ENCODE peak calls at places on chromosomes 16 and 17, in five cellular contexts. One of them, this sample, is unnamed.

GRCh38 chr16:23967018-23967417 is 131.2 kb downstream of the PRKCB start:
- DNase-seq in adrenal gland: no peak
- DNase-seq in uterus: no peak
- DNase-seq in H1: no peak
- DNase-seq in tibial artery: no peak
- DNase-seq in this sample: no peak

GRCh38 chr17:34341916-34342315 is 14.4 kb upstream of the CCL13 start:
- DNase-seq in uterus: no peak
- DNase-seq in tibial artery: no peak
- DNase-seq in adrenal gland: no peak
- DNase-seq in H1: no peak
- DNase-seq in this sample: no peak

GRCh38 chr17:20280051-20280450 is 187.3 kb downstream of the LGALS9B start:
- DNase-seq in H1: no peak
- DNase-seq in uterus: no peak
- DNase-seq in tibial artery: no peak
- DNase-seq in adrenal gland: no peak
- DNase-seq in this sample: no peak

GRCh38 chr16:70678898-70679652 is 6.8 kb downstream of the MTSS2 start:
- DNase-seq in H1: no peak
- DNase-seq in uterus: no peak
- DNase-seq in tibial artery: no peak
- DNase-seq in adrenal gland: no peak
- DNase-seq in this sample: no peak

GRCh38 chr16:60748366-60748765 is 1287.9 kb downstream of the CDH8 start:
- DNase-seq in tibial artery: no peak
- DNase-seq in adrenal gland: no peak
- DNase-seq in uterus: no peak
- DNase-seq in H1: no peak
- DNase-seq in this sample: no peak

GRCh38 chr16:54093281-54093680 is 193.3 kb downstream of the IRX3 start:
- DNase-seq in uterus: no peak
- DNase-seq in tibial artery: no peak
- DNase-seq in H1: no peak
- DNase-seq in adrenal gland: peak; percentile 88
- DNase-seq in this sample: no peak

GRCh38 chr16:77002644-77003043 is 188.3 kb upstream of the MON1B start:
- DNase-seq in adrenal gland: no peak
- DNase-seq in uterus: no peak
- DNase-seq in H1: no peak
- DNase-seq in tibial artery: no peak
- DNase-seq in this sample: no peak

GRCh38 chr17:81599719-81600486 is 37.0 kb downstream of the NPLOC4 start:
- DNase-seq in tibial artery: no peak
- DNase-seq in uterus: no peak
- DNase-seq in adrenal gland: peak; percentile 45
- DNase-seq in H1: no peak
- DNase-seq in this sample: no peak

GRCh38 chr16:59635674-59636073 is 901.6 kb upstream of the GOT2 start:
- DNase-seq in H1: no peak
- DNase-seq in tibial artery: no peak
- DNase-seq in uterus: no peak
- DNase-seq in adrenal gland: no peak
- DNase-seq in this sample: no peak

GRCh38 chr17:74514632-74515035 is 16.6 kb downstream of the CD300LB start:
- DNase-seq in uterus: no peak
- DNase-seq in adrenal gland: no peak
- DNase-seq in tibial artery: no peak
- DNase-seq in H1: no peak
- DNase-seq in this sample: no peak

GRCh38 chr17:74603746-74604145 is 11.7 kb upstream of the CD300LD start:
- DNase-seq in H1: no peak
- DNase-seq in tibial artery: no peak
- DNase-seq in uterus: no peak
- DNase-seq in adrenal gland: no peak
- DNase-seq in this sample: no peak

GRCh38 chr16:69350536-69351133 is 951 bp downstream of the TMED6 start:
- DNase-seq in tibial artery: no peak
- DNase-seq in uterus: no peak
- DNase-seq in H1: no peak
- DNase-seq in adrenal gland: no peak
- DNase-seq in this sample: no peak

GRCh38 chr17:55536205-55536604 is 25.0 kb upstream of the SMIM36 start:
- DNase-seq in uterus: no peak
- DNase-seq in adrenal gland: no peak
- DNase-seq in tibial artery: no peak
- DNase-seq in H1: no peak
- DNase-seq in this sample: no peak

DNA sequence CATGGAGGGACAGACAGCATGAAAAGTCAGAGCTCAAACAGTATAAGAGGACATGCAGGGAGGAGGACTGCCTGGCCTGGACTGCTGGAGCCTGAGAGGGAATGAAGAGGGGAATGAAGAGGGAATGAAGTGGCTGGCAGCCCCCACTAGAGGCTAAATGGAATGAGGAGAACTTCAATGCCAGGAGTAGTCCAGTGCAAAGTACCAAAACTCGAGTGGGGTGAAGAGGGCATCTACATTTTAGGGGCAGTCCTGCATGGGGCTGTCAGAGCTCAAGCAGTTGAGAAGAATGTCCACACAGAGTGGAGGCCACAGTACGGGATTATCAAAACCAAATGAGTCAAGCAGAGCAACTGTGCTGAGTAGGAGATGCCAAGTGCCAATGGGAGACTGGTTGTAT is 22.9 kb downstream of the IKZF3 start:
- DNase-seq in tibial artery: no peak
- DNase-seq in H1: no peak
- DNase-seq in uterus: no peak
- DNase-seq in adrenal gland: no peak
- DNase-seq in this sample: no peak
- H3K4me1 ChIP-seq in tibial artery: no peaks in the 10 kb centered on the region
- H3K4me1 ChIP-seq in H1: no peaks in the 10 kb centered on the region
- H3K4me1 ChIP-seq in uterus: no peaks in the 10 kb centered on the region
- H3K4me1 ChIP-seq in adrenal gland: no peaks in the 10 kb centered on the region
- H3K4me1 ChIP-seq in this sample: no peaks in the 10 kb centered on the region

GRCh38 chr17:4184811-4185210 is 41.8 kb downstream of the CYB5D2 start:
- DNase-seq in tibial artery: peak; percentile 44
- DNase-seq in H1: no peak
- DNase-seq in uterus: no peak
- DNase-seq in adrenal gland: no peak
- DNase-seq in this sample: no peak

GRCh38 chr17:4178651-4179050 is 35.7 kb downstream of the CYB5D2 start:
- DNase-seq in uterus: no peak
- DNase-seq in tibial artery: peak; percentile 50
- DNase-seq in adrenal gland: no peak
- DNase-seq in H1: no peak
- DNase-seq in this sample: no peak

GRCh38 chr17:4180791-4181190 is 37.8 kb downstream of the CYB5D2 start:
- DNase-seq in adrenal gland: no peak
- DNase-seq in uterus: no peak
- DNase-seq in H1: no peak
- DNase-seq in tibial artery: peak; percentile 31
- DNase-seq in this sample: no peak

GRCh38 chr17:4179071-4179470 is 36.1 kb downstream of the CYB5D2 start:
- DNase-seq in tibial artery: peak; percentile 5
- DNase-seq in adrenal gland: no peak
- DNase-seq in H1: no peak
- DNase-seq in uterus: no peak
- DNase-seq in this sample: no peak

DNA sequence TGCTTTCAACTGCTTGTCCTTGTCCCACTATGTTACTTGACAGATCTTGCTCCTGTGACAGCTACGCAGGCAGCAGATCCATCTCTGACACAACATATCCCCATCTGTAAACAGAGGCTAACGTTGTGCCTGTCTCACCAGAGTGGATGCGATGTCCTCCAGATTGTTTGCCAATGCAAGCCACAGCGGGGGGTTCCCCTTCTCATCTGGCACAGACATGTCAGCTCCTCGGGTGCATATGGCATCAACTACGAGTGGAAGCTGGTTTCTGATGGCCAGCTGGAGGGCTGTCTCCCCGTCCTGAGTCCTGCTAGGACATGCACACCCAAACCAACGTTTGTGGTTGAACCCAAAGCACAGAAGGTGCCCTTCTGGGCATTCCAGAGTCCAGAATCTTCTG is 39.0 kb downstream of the CYB5D2 start:
- DNase-seq in tibial artery: peak; percentile 51
- DNase-seq in H1: no peak
- DNase-seq in uterus: no peak
- DNase-seq in adrenal gland: no peak
- DNase-seq in this sample: no peak
- H3K36me3 ChIP-seq in tibial artery: peaks cover 78% of the 10 kb centered on the region
- H3K36me3 ChIP-seq in H1: peaks cover 70% of the 10 kb centered on the region
- H3K36me3 ChIP-seq in uterus: no peaks in the 10 kb centered on the region
- H3K36me3 ChIP-seq in adrenal gland: no peaks in the 10 kb centered on the region
- H3K36me3 ChIP-seq in this sample: peaks cover 13% of the 10 kb centered on the region

GRCh38 chr17:2936771-2937321 is 126.6 kb downstream of the OR1D5 start:
- DNase-seq in uterus: no peak
- DNase-seq in H1: no peak
- DNase-seq in tibial artery: no peak
- DNase-seq in adrenal gland: no peak
- DNase-seq in this sample: no peak

GRCh38 chr17:2936351-2936750 is 127.1 kb downstream of the OR1D5 start:
- DNase-seq in tibial artery: no peak
- DNase-seq in adrenal gland: no peak
- DNase-seq in uterus: no peak
- DNase-seq in H1: no peak
- DNase-seq in this sample: no peak

GRCh38 chr17:2935622-2936021 is 127.8 kb downstream of the OR1D5 start:
- DNase-seq in uterus: no peak
- DNase-seq in adrenal gland: no peak
- DNase-seq in H1: no peak
- DNase-seq in tibial artery: no peak
- DNase-seq in this sample: no peak

GRCh38 chr17:2939714-2940351 is 123.6 kb downstream of the OR1D5 start:
- DNase-seq in tibial artery: no peak
- DNase-seq in H1: no peak
- DNase-seq in uterus: no peak
- DNase-seq in adrenal gland: no peak
- DNase-seq in this sample: peak; percentile 67

GRCh38 chr17:2937331-2938003 is 125.9 kb downstream of the OR1D5 start:
- DNase-seq in tibial artery: no peak
- DNase-seq in uterus: no peak
- DNase-seq in adrenal gland: no peak
- DNase-seq in H1: no peak
- DNase-seq in this sample: no peak
- TF ChIP-seq CTCF in tibial artery: no peak
- TF ChIP-seq CTCF in uterus: no peak
- TF ChIP-seq CTCF in adrenal gland: no peak
- TF ChIP-seq CTCF in H1: no peak
- TF ChIP-seq CTCF in this sample: no peak

GRCh38 chr16:67157892-67158635 is 1.6 kb downstream of the TRADD start:
- DNase-seq in tibial artery: no peak
- DNase-seq in H1: no peak
- DNase-seq in adrenal gland: no peak
- DNase-seq in uterus: no peak
- DNase-seq in this sample: no peak
- H3K4me1 ChIP-seq in tibial artery: peaks cover 57% of the 10 kb centered on the region
- H3K4me1 ChIP-seq in H1: no peaks in the 10 kb centered on the region
- H3K4me1 ChIP-seq in adrenal gland: peaks cover 20% of the 10 kb centered on the region
- H3K4me1 ChIP-seq in uterus: peaks cover 24% of the 10 kb centered on the region
- H3K4me1 ChIP-seq in this sample: peaks cover 24% of the 10 kb centered on the region

GRCh38 chr16:10957771-10958486 is 13.6 kb downstream of the CLEC16A start:
- DNase-seq in H1: no peak
- DNase-seq in uterus: no peak
- DNase-seq in tibial artery: no peak
- DNase-seq in adrenal gland: no peak
- DNase-seq in this sample: no peak

GRCh38 chr16:10964039-10964890 is 19.9 kb downstream of the CLEC16A start:
- DNase-seq in adrenal gland: peak; percentile 81
- DNase-seq in tibial artery: peak; percentile 89
- DNase-seq in H1: peak; percentile 89
- DNase-seq in uterus: peak; percentile 78
- DNase-seq in this sample: peak; percentile 86

GRCh38 chr16:10954903-10955302 is 10.5 kb downstream of the CLEC16A start:
- DNase-seq in uterus: no peak
- DNase-seq in adrenal gland: no peak
- DNase-seq in H1: no peak
- DNase-seq in tibial artery: no peak
- DNase-seq in this sample: no peak

GRCh38 chr16:10961231-10961630 is 16.9 kb downstream of the CLEC16A start:
- DNase-seq in uterus: no peak
- DNase-seq in H1: no peak
- DNase-seq in adrenal gland: peak; percentile 90
- DNase-seq in tibial artery: peak; percentile 77
- DNase-seq in this sample: no peak

DNA sequence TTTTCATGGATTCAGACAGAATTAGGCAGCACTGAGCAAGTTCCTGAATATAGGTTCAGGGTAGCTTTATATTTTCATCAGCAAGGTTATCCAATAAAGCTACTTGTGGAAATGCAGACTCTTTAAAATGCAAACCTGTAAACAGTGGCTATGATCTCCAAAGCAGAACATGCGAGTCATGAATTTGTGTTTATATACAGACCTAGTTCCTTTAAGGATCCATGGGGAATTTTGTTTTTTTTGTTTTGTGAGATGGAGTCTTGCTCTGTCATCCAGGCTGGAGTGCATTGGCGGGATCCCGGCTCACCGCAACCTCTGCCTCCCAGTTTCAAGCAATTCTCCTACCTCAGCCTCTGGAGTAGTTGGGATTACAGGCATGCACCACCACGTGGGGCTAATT is 14.8 kb downstream of the CLEC16A start:
- DNase-seq in H1: no peak
- DNase-seq in tibial artery: no peak
- DNase-seq in uterus: no peak
- DNase-seq in adrenal gland: no peak
- DNase-seq in this sample: no peak
- H3K36me3 ChIP-seq in H1: no peaks in the 10 kb centered on the region
- H3K36me3 ChIP-seq in tibial artery: peaks cover 14% of the 10 kb centered on the region
- H3K36me3 ChIP-seq in uterus: no peaks in the 10 kb centered on the region
- H3K36me3 ChIP-seq in adrenal gland: no peaks in the 10 kb centered on the region
- H3K36me3 ChIP-seq in this sample: no peaks in the 10 kb centered on the region

DNA sequence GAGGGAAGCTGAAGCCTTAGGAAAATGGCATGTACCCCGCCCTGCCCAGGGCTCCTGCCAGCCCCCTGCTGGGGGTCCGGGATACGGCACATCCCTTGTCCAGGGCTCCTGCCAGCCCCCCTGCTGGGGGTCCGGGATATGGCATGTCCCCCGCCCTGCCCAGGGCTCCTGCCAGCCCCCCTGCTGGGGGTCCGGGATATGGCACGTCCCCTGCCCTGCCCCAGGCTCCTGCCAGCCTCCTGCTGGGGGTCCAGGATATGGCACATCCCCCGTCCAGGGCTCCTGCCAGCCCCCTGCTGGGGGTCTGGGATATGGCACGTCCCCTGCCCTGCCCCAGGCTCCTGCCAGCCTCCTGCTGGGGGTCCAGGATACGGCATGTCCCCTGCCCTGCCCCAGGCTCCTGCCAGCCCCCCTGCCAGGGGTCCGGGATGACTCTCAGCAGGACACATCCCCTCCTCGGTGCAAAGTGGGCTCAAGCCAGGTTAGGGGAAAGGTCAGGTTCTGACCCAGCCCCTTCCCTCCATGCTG is 43.2 kb downstream of the RPH3AL start:
- DNase-seq in adrenal gland: no peak
- DNase-seq in tibial artery: no peak
- DNase-seq in uterus: no peak
- DNase-seq in H1: peak; percentile 82
- DNase-seq in this sample: no peak
- TF ChIP-seq CTCF in adrenal gland: peak; percentile 3
- TF ChIP-seq CTCF in tibial artery: no peak
- TF ChIP-seq CTCF in uterus: no peak
- TF ChIP-seq CTCF in H1: peak; percentile 51
- TF ChIP-seq CTCF in this sample: no peak

GRCh38 chr16:687499-687898 is 2.7 kb downstream of the WDR24 start:
- DNase-seq in uterus: no peak
- DNase-seq in H1: no peak
- DNase-seq in tibial artery: no peak
- DNase-seq in adrenal gland: no peak
- DNase-seq in this sample: no peak
- H3K4me1 ChIP-seq in uterus: peaks cover 30% of the 10 kb centered on the region
- H3K4me1 ChIP-seq in H1: no peaks in the 10 kb centered on the region
- H3K4me1 ChIP-seq in tibial artery: peaks cover 63% of the 10 kb centered on the region
- H3K4me1 ChIP-seq in adrenal gland: peaks cover 17% of the 10 kb centered on the region
- H3K4me1 ChIP-seq in this sample: peaks cover 26% of the 10 kb centered on the region

This sample was measured in colonic mucosa.